ENCODE peak calls at places on chromosomes 7 and 10, in ten cellular contexts. O, F, Y, D, V, L, P, K, T and I are unnamed samples.

GRCh38 chr7:33798671-33799325 is 106.5 kb upstream of the BMPER start:
- DNase-seq in L (no peak), D (no peak), F (no peak), T (no peak), P (no peak), K (no peak), V (no peak), O (no peak), Y (no peak), I (no peak)

GRCh38 chr7:38368191-38368605 is 94.8 kb upstream of the TARP start:
- DNase-seq in F (peak), P (no peak), L (peak), O (peak), T (no peak), K (peak), Y (peak), V (peak), D (peak), I (peak)

GRCh38 chr7:148535227-148535626 is 55.3 kb upstream of the C7orf33 start:
- DNase-seq in T (no peak), K (peak), L (peak), O (no peak), Y (no peak), V (no peak), P (no peak), D (no peak), F (no peak), I (no peak)

GRCh38 chr7:152363798-152364197 is 72.0 kb downstream of the KMT2C start:
- DNase-seq in V (no peak), D (no peak), P (no peak), L (no peak), Y (no peak), O (no peak), F (no peak), K (no peak), T (no peak), I (no peak)

GRCh38 chr7:150371131-150371995 is 2.7 kb downstream of the REPIN1 start:
- DNase-seq in V (no peak), O (no peak), K (no peak), Y (no peak), T (no peak), F (no peak), D (no peak), P (no peak), L (no peak), I (no peak)

GRCh38 chr10:69829792-69830191 is 28.1 kb downstream of the COL13A1 start:
- DNase-seq in F (no peak), V (no peak), P (no peak), K (no peak), D (no peak), T (no peak), O (no peak), Y (no peak), L (no peak), I (no peak)

GRCh38 chr10:105509551-105509950 is 868.5 kb downstream of the SORCS3 start:
- DNase-seq in O (no peak), L (no peak), D (no peak), V (no peak), K (no peak), T (no peak), P (no peak), F (no peak), Y (no peak), I (no peak)

GRCh38 chr7:130894146-130895005 is 160.4 kb upstream of the KLF14 start:
- DNase-seq in O (peak), P (no peak), Y (no peak), L (no peak), K (peak), D (peak), T (peak), F (peak), V (peak), I (peak)

GRCh38 chr10:101485681-101486554 is 102.1 kb downstream of the POLL start:
- DNase-seq in F (peak), D (no peak), O (no peak), Y (no peak), L (no peak), P (no peak), K (peak), T (no peak), V (peak), I (peak)

GRCh38 chr10:64637939-64638338 is 1116.7 kb downstream of the REEP3 start:
- DNase-seq in O (no peak), D (no peak), F (no peak), V (no peak), P (no peak), T (no peak), L (no peak), K (no peak), Y (no peak), I (no peak)

GRCh38 chr10:77471069-77471536 is 166.5 kb downstream of the KCNMA1 start:
- DNase-seq in D (no peak), T (no peak), L (no peak), O (no peak), V (no peak), K (no peak), F (no peak), Y (no peak), P (no peak), I (no peak)
- H3K4me3 ChIP-seq in D (no peak), T (no peak), L (no peak), O (no peak), V (no peak), K (no peak), F (no peak), Y (no peak), P (no peak), I (no peak)

GRCh38 chr7:36473454-36474282 is 84.0 kb downstream of the ANLN start:
- DNase-seq in P (no peak), D (no peak), V (peak), F (peak), Y (no peak), K (peak), L (peak), T (no peak), O (peak), I (peak)
- TF ChIP-seq CTCF in P (no peak), D (peak), V (no peak), F (peak), Y (peak), K (peak), L (peak), T (no peak), O (peak), I (peak)

DNA sequence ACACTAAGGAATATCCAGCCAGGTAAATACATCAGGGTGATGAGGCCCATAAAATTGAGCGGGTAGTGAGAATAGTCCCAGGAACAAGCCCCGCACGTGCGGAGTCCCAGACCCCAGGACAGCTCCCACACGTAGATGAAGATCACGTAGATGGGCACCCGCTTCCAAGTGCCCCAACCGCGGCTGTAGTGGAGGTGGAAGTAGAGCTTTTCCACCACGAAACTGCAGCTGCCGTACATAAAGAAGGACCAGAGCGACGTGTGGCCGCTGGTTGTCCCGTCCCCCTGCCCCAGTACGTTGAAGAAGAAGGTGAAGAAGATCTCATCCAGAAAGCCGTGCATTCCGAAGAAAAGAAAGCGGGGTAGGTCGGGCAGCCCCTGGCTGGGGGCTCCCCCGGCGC is 948 bp downstream of the TMEM229A start:
- DNase-seq in O (no peak), L (no peak), V (no peak), F (no peak), P (no peak), D (no peak), Y (no peak), K (no peak), T (no peak), I (no peak)
- H3K4me3 ChIP-seq in O (peak), L (no peak), V (peak), F (no peak), P (peak), D (no peak), Y (no peak), K (peak), T (peak), I (no peak)

GRCh38 chr7:47232751-47233412 is 349.0 kb downstream of the TNS3 start:
- DNase-seq in Y (no peak), P (no peak), V (no peak), L (no peak), D (no peak), F (no peak), O (no peak), T (no peak), K (no peak), I (no peak)
- TF ChIP-seq CTCF in Y (peak), P (no peak), V (no peak), L (no peak), D (no peak), F (no peak), O (peak), T (no peak), K (no peak), I (peak)

GRCh38 chr7:24730018-24730369 is 27.3 kb downstream of the GSDME start:
- DNase-seq in Y (no peak), D (no peak), P (no peak), V (no peak), T (no peak), K (no peak), O (no peak), F (no peak), L (peak), I (no peak)

GRCh38 chr7:24731313-24731712 is 26.0 kb downstream of the GSDME start:
- DNase-seq in P (no peak), T (peak), K (no peak), Y (no peak), D (no peak), L (no peak), O (no peak), F (no peak), V (no peak), I (no peak)

GRCh38 chr7:24728121-24728500 is 29.2 kb downstream of the GSDME start:
- DNase-seq in F (no peak), P (no peak), Y (no peak), V (no peak), O (no peak), K (no peak), T (no peak), D (no peak), L (no peak), I (no peak)

GRCh38 chr7:24728503-24729364 is 28.5 kb downstream of the GSDME start:
- DNase-seq in T (peak), O (no peak), V (no peak), L (peak), F (peak), P (no peak), K (peak), D (peak), Y (no peak), I (no peak)

DNA sequence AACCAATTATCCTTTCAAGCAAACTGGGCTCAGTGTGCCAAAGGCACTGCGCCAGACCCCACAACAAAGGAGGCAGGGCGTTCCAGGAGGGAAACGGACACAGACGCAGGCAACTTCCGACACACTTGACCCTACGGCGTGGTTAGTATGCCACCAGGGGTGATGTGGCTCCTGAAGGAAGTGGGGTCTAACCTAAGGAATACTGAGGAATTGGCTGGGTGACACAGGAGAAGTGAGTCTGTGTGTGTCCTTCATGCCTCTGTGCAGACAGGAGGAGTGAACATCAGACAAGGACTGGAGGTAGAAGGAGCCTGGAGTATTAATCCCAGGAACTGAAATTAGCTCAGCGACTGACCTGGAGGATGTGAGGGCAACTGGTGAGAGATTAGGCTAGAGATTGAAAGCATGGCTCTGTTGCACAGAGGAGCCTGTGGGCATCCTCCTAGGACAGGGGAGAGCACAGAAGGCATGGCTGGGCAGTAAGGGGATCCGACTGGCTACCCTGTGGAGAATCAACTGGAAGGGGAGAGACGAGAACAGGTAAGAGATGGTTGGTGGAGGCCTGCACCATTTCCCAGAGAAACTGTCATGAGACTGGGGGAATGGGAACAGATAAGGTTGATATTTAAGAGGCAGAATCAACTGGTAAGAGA is 27.8 kb downstream of the GSDME start:
- DNase-seq in P (no peak), F (no peak), Y (no peak), L (no peak), O (peak), D (no peak), K (no peak), T (peak), V (peak), I (no peak)
- H3K4me3 ChIP-seq in P (no peak), F (no peak), Y (no peak), L (no peak), O (no peak), D (no peak), K (no peak), T (no peak), V (no peak), I (no peak)

DNA sequence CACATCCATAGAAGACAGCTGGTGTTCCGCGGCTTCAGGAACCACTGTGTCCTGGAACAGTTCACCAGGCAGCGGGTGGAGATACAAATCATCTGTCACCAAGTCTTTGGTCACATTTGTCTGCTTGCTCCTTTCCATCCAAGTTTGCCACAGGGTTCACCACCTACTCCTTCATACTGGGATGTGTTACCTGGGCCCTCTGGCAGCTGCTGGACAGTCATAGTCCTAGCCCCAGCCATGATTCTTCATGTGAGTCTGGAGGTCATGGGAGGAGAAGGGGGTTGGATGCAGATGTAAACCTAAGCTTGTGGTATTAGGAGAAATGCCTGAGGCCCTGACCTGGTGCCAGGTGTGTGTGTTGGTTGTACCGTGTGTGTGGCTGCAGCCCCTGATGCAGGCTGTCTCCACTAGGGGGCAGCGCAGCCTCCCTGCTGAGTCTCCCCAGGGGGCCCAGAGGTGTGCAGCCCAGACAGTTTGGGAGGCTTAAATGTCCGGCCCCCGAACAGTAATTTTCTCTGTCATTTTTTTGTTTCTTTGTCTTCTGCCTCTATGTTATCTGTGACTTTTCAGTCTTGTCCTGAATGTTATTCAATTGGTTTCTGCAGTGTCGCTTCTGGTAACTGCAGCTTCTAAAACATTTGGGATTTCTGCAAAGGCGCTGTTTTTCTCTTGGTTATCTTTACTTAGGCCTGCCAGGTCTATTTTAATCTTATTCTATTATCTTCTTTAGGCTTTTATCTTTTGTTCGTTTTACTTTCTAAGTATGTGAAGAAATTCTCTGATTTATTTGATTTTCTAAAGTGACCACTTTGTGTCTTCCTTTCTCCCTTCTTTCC is 14.8 kb downstream of the NPS start:
- DNase-seq in D (no peak), T (no peak), P (no peak), V (no peak), F (no peak), Y (no peak), L (peak), O (peak), K (no peak), I (no peak)
- TF ChIP-seq CTCF in D (no peak), T (no peak), P (peak), V (no peak), F (no peak), Y (peak), L (peak), O (peak), K (peak), I (peak)

GRCh38 chr10:62268027-62268398 is 631 bp downstream of the RTKN2 start:
- DNase-seq in D (no peak), F (no peak), K (no peak), Y (no peak), L (no peak), P (no peak), V (no peak), O (no peak), T (no peak), I (no peak)
- H3K4me3 ChIP-seq in D (peak), F (peak), K (peak), Y (peak), L (peak), P (peak), V (peak), O (peak), T (peak), I (peak)

DNA sequence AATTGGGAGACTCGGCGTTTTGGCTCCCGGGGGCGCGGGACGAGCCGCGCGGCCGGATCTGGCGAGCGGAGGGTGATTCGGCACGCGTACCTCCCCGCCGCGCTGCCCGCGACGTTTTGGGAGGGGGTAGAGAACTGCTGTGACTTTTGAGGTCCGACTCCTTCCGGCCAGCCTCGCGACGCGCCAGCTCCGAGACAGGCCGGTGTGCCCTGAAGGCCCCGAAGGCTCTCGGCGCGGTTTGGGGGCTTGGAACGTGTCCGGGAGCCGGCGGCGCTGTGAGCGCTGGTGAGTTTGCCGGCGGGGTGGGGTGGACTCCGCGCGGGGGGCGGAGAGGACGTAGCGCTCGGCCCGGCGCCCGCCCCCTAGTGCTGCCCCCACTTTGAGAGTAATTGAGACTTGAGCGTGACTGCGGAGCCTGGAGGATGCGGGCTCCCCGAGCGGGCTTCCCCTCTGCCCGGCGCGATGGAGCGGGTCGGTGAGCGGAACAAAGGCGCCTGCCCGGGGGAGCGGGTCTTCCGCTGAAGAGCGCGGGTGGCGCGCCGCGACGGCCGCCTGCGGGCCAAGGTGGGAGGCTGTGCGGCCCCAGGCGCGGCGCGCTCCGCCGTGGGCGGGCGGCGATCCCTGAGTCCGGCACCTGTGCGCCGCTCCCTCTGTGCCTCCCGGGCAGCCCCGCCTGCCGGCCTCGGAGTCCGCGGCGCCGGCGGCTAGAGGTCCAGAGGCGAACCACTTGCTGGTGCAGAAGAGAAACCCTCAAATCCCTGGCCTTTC is at the start of gene GALNT17:
- DNase-seq in V (peak), K (no peak), F (no peak), Y (no peak), P (no peak), L (no peak), O (peak), D (no peak), T (no peak), I (no peak)
- TF ChIP-seq CTCF in V (no peak), K (no peak), F (no peak), Y (no peak), P (peak), L (no peak), O (no peak), D (no peak), T (no peak), I (no peak)